ENCODE peak calls at places on chromosomes 7 and 10, in seven cellular contexts. H is IMR-90, X is A549, F is SK-N-SH, Q is GM12878, M is WTC11, K is HepG2. B is an unnamed sample.

GRCh38 chr7:90945104-90945752 is 319.0 kb upstream of the FZD1 start:
- DNase-seq in H (peak), X (no peak), F (no peak), Q (no peak), M (no peak), K (no peak), B (no peak)

GRCh38 chr7:35015346-35015859 is 21.9 kb downstream of the DPY19L1 start:
- DNase-seq in H (peak), X (no peak), F (no peak), Q (no peak), M (no peak), K (no peak), B (no peak)

GRCh38 chr7:73974101-73974947 is 53.6 kb upstream of the ELN start:
- DNase-seq in H (no peak), X (no peak), F (no peak), Q (no peak), M (no peak), K (no peak), B (no peak)

GRCh38 chr7:106535234-106536026 is 125.5 kb downstream of the CCDC71L start:
- DNase-seq in H (no peak), X (no peak), F (no peak), Q (no peak), M (no peak), K (no peak), B (no peak)

GRCh38 chr7:102192790-102193189 is 93.9 kb upstream of the SH2B2 start:
- DNase-seq in H (no peak), X (no peak), F (no peak), Q (no peak), M (no peak), K (no peak), B (no peak)

GRCh38 chr7:129163875-129164544 is 19.5 kb downstream of the TSPAN33 start:
- DNase-seq in H (peak), X (peak), F (peak), Q (no peak), M (no peak), K (peak), B (peak)

GRCh38 chr7:1909476-1909875 is 239.4 kb downstream of the ELFN1 start:
- DNase-seq in H (no peak), X (no peak), F (no peak), Q (no peak), M (no peak), K (no peak), B (no peak)

GRCh38 chr7:129168219-129168991 is 20.0 kb upstream of the SMO start:
- DNase-seq in H (no peak), X (no peak), F (no peak), Q (no peak), M (peak), K (no peak), B (no peak)

GRCh38 chr10:24822557-24822956 is 98.9 kb upstream of the ARHGAP21 start:
- DNase-seq in H (no peak), X (no peak), F (no peak), Q (peak), M (no peak), K (no peak), B (no peak)

GRCh38 chr7:880450-880849 is 4.1 kb downstream of the GET4 start:
- DNase-seq in H (no peak), X (no peak), F (no peak), Q (no peak), M (no peak), K (no peak), B (no peak)

DNA sequence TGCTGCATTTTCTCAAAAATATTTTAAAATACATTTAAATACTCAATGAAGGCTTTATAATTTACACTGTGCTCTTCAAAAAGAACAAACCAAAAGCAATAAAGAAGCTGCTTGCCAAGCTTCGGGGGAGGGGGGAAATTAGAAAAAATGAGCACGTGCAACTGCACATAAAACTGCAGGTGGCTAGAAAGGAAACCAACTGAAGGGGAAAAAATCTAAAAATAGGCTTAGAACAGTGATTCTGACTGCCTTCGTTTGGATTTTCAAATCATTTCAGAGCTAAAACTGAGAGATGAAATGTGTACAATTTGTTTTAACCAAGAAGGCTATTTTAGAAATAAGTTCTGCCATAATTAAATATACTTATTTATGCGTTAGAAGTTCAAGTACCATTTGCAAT is 61.4 kb downstream of the ABI1 start:
- DNase-seq in H (no peak), X (no peak), F (no peak), Q (peak), M (no peak), K (no peak), B (no peak)
- TF ChIP-seq USF2 in H (no peak), X (no peak), F (no peak), Q (no peak), M (no peak), K (no peak), B (no peak)

GRCh38 chr7:41977165-41977651 is 259.8 kb downstream of the GLI3 start:
- DNase-seq in H (peak), X (peak), F (peak), Q (no peak), M (no peak), K (peak), B (no peak)
- TF ChIP-seq USF2 in H (no peak), X (no peak), F (no peak), Q (no peak), M (no peak), K (no peak), B (no peak)

GRCh38 chr10:33271969-33272583 is 62.4 kb downstream of the NRP1 start:
- DNase-seq in H (no peak), X (no peak), F (peak), Q (no peak), M (no peak), K (no peak), B (no peak)
- TF ChIP-seq USF2 in H (no peak), X (no peak), F (no peak), Q (no peak), M (no peak), K (no peak), B (no peak)

GRCh38 chr10:46267132-46267985 is 19.4 kb upstream of the ANTXRL start:
- DNase-seq in H (no peak), X (no peak), F (no peak), Q (no peak), M (no peak), K (no peak), B (no peak)

GRCh38 chr10:46266506-46266985 is 20.3 kb upstream of the ANTXRL start:
- DNase-seq in H (no peak), X (no peak), F (no peak), Q (no peak), M (no peak), K (no peak), B (no peak)

GRCh38 chr10:46270086-46270811 is 16.5 kb upstream of the ANTXRL start:
- DNase-seq in H (no peak), X (no peak), F (no peak), Q (no peak), M (no peak), K (no peak), B (no peak)

GRCh38 chr10:46265981-46266505 is 20.8 kb upstream of the ANTXRL start:
- DNase-seq in H (no peak), X (no peak), F (no peak), Q (no peak), M (no peak), K (no peak), B (no peak)

GRCh38 chr10:46268076-46268881 is 18.5 kb upstream of the ANTXRL start:
- DNase-seq in H (no peak), X (no peak), F (no peak), Q (peak), M (no peak), K (no peak), B (no peak)
- TF ChIP-seq USF2 in H (no peak), X (no peak), F (no peak), Q (no peak), M (no peak), K (no peak), B (no peak)

DNA sequence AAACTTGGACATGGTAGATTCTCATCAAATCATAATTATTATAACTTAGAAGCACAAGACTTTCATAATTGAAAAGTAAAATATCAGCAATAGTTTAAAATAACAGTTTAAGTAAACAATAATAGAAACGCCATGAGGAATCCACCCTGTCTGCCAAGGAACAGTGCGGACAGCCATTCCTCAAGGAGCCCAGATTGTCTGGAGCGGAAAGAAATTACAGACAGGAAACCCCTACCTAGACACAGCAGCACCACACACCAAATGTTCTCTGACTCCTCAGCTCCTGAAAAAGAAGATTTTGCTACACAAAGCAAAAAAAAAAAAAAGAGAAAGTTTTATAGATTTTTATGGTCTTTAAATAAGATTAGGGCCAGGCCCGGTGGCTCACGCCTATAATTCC is 21.5 kb upstream of the SEC61G start:
- DNase-seq in H (no peak), X (no peak), F (no peak), Q (no peak), M (no peak), K (no peak), B (no peak)
- TF ChIP-seq USF2 in H (no peak), X (no peak), F (no peak), Q (no peak), M (no peak), K (no peak), B (no peak)

GRCh38 chr7:151690597-151690996 is 170.9 kb upstream of the RHEB start:
- DNase-seq in H (peak), X (no peak), F (no peak), Q (no peak), M (no peak), K (no peak), B (no peak)
- TF ChIP-seq USF2 in H (no peak), X (no peak), F (no peak), Q (no peak), M (no peak), K (no peak), B (no peak)

DNA sequence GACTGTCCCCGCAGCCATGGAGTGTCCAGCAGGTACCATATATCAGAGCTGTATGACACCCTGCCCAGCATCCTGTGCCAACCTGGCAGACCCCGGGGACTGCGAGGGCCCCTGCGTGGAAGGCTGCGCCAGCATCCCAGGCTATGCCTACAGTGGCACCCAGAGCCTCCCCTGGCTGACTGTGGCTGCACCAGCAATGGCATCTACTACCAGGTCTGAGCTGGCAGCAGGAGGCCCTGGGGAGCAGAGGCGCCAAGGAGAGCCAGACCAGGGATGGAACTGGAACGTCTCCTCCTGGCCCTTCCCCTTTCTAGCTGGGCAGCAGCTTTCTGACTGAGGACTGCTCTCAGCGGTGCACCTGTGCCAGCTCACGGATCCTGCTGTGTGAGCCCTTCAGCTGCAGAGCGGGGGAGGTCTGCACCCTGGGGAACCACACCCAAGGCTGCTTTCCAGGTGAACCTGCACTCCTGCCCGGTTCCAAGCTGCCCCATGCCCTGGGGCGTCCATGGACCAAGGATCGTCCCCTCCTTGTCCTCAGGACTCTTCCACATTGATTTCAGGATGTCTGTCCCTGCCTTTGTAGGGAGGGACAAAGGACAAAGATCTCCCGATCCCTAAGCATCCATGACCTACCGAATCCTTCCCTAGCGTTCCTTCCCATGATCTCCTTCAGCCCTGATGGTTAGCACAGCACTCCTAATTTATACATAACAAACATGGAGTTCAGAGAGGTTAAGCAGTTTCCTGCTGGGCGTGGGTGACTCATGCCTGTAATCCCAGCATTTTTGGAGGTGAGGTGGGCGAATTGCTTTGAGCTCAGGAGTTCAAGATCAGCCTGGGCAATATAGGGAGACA is 33.3 kb downstream of the EPHB4 start:
- DNase-seq in H (peak), X (no peak), F (no peak), Q (no peak), M (no peak), K (no peak), B (no peak)
- TF ChIP-seq USF2 in H (no peak), X (no peak), F (no peak), Q (no peak), M (no peak), K (no peak), B (no peak)

GRCh38 chr7:157841757-157842390 is 505.1 kb downstream of the DNAJB6 start:
- DNase-seq in H (no peak), X (no peak), F (no peak), Q (no peak), M (no peak), K (no peak), B (no peak)
- TF ChIP-seq USF2 in H (no peak), X (no peak), F (no peak), Q (no peak), M (peak), K (no peak), B (no peak)

GRCh38 chr10:8897769-8898168 is 843.3 kb downstream of the GATA3 start:
- DNase-seq in H (no peak), X (no peak), F (no peak), Q (no peak), M (no peak), K (no peak), B (no peak)

GRCh38 chr10:8898745-8899330 is 844.4 kb downstream of the GATA3 start:
- DNase-seq in H (no peak), X (no peak), F (no peak), Q (no peak), M (no peak), K (no peak), B (no peak)

GRCh38 chr10:8908013-8908412 is 853.5 kb downstream of the GATA3 start:
- DNase-seq in H (no peak), X (no peak), F (no peak), Q (no peak), M (peak), K (no peak), B (no peak)

GRCh38 chr10:8902926-8903325 is 848.4 kb downstream of the GATA3 start:
- DNase-seq in H (no peak), X (no peak), F (no peak), Q (no peak), M (no peak), K (no peak), B (no peak)
- TF ChIP-seq USF2 in H (no peak), X (no peak), F (no peak), Q (no peak), M (no peak), K (no peak), B (no peak)

DNA sequence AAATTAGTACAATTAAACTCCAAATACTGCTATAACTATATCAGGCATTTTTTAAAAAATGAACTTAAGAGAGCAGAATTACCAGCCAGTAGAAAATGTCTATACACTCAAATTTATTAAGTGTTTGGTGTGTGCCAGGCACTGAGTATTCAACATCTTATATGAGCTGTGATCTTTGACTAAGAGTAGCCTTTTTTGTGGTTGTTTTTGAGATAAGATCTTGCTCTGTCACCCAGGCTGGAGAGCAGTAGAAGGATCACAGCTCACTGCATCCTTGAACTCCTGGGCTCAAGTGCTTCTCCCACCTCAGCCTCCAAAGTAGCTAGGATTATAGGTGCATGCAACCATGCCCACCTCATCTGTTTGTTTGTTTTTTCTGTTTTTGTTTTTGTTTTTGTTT is 102.5 kb upstream of the CELF2 start:
- DNase-seq in H (no peak), X (no peak), F (no peak), Q (no peak), M (no peak), K (no peak), B (no peak)
- TF ChIP-seq USF2 in H (no peak), X (no peak), F (no peak), Q (no peak), M (no peak), K (no peak), B (no peak)

B was measured in K562.